ENCODE peak calls at places on chromosomes 6 and 20, in four cellular contexts. O is uterus, N is fibroblast of the aortic adventitia, M is endothelial cell. T is an unnamed sample.

GRCh38 chr6:44072959-44073611 is 54.2 kb downstream of the MRPL14 start:
- DNase-seq in N (peak; percentile 73), O (peak; percentile 80), M (peak; percentile 82), T (peak; percentile 47)

GRCh38 chr6:84685983-84686584 is 78.3 kb downstream of the TBX18 start:
- DNase-seq in O (no peak), M (no peak), N (no peak), T (no peak)

GRCh38 chr6:20058912-20059311 is 153.4 kb downstream of the MBOAT1 start:
- DNase-seq in N (no peak), O (no peak), M (no peak), T (no peak)

GRCh38 chr6:141152951-141153350 is 979.8 kb upstream of the GJE1 start:
- DNase-seq in M (no peak), N (peak; percentile 42), O (no peak), T (no peak)

GRCh38 chr20:62533591-62534495 is 58.0 kb upstream of the GATA5 start:
- DNase-seq in O (no peak), N (no peak), M (no peak), T (no peak)

GRCh38 chr6:88008821-88009220 is 38.8 kb upstream of the SPACA1 start:
- DNase-seq in N (no peak), O (no peak), M (no peak), T (no peak)

GRCh38 chr6:111709615-111710398 is 104.1 kb upstream of the TRAF3IP2 start:
- DNase-seq in N (peak; percentile 90), M (peak; percentile 45), O (peak; percentile 75), T (peak; percentile 54)

GRCh38 chr6:6811151-6812002 is 222.9 kb downstream of the LY86 start:
- DNase-seq in O (no peak), N (peak; percentile 58), M (peak; percentile 27), T (no peak)

GRCh38 chr20:59042796-59043621 is 423 bp upstream of the PRELID3B start:
- DNase-seq in M (peak; percentile 96), O (peak; percentile 93), N (peak; percentile 86), T (peak; percentile 80)

GRCh38 chr6:29748391-29749352 is 25.4 kb downstream of the HLA-F start:
- DNase-seq in M (peak; percentile 83), N (peak; percentile 83), O (peak; percentile 95), T (peak; percentile 43)

GRCh38 chr20:64168381-64169088 is 4.3 kb downstream of the MYT1 start:
- DNase-seq in M (no peak), O (no peak), N (no peak), T (no peak)

GRCh38 chr6:169894377-169894960 is 143.0 kb downstream of the ERMARD start:
- DNase-seq in N (no peak), M (no peak), O (no peak), T (no peak)

GRCh38 chr20:64188682-64189529 is 24.7 kb downstream of the MYT1 start:
- DNase-seq in N (peak; percentile 25), M (peak; percentile 35), O (no peak), T (no peak)

GRCh38 chr6:23414204-23414501 is 711.9 kb upstream of the NRSN1 start:
- DNase-seq in M (no peak), N (peak; percentile 67), O (no peak), T (peak; percentile 89)

GRCh38 chr6:52000064-52000463 is 87.3 kb downstream of the PKHD1 start:
- DNase-seq in O (no peak), N (no peak), M (no peak), T (no peak)

GRCh38 chr6:829646-830045 is 136.7 kb upstream of the EXOC2 start:
- DNase-seq in N (no peak), O (no peak), M (no peak), T (no peak)

GRCh38 chr6:129766959-129767728 is 57.2 kb upstream of the ARHGAP18 start:
- DNase-seq in N (peak; percentile 58), O (peak; percentile 22), M (peak; percentile 46), T (no peak)

GRCh38 chr20:5945963-5946362 is 4.4 kb downstream of the TRMT6 start:
- DNase-seq in M (no peak), N (peak; percentile 76), O (no peak), T (no peak)

GRCh38 chr6:157982580-157983438 is 1.1 kb downstream of the SYNJ2 start:
- DNase-seq in O (no peak), M (no peak), N (peak; percentile 45), T (no peak)

GRCh38 chr6:142569676-142570075 is 267.9 kb downstream of the ADGRG6 start:
- DNase-seq in M (no peak), O (no peak), N (peak; percentile 4), T (no peak)

GRCh38 chr6:142567476-142567875 is 265.7 kb downstream of the ADGRG6 start:
- DNase-seq in N (no peak), O (no peak), M (no peak), T (no peak)

GRCh38 chr6:142570221-142570671 is 268.4 kb downstream of the ADGRG6 start:
- DNase-seq in M (no peak), N (peak; percentile 5), O (no peak), T (no peak)

GRCh38 chr6:142568857-142569597 is 267.2 kb downstream of the ADGRG6 start:
- DNase-seq in N (peak; percentile 48), M (no peak), O (no peak), T (peak; percentile 1)

GRCh38 chr6:142566628-142567396 is 265.0 kb downstream of the ADGRG6 start:
- DNase-seq in N (peak; percentile 70), O (peak; percentile 24), M (peak; percentile 80), T (peak; percentile 22)
- TF ChIP-seq CTCF in N (peak; percentile 98), O (peak; percentile 56), M (peak; percentile 80), T (peak; percentile 92)

GRCh38 chr6:149043476-149044130 is 273.9 kb upstream of the TAB2 start:
- DNase-seq in O (no peak), M (peak; percentile 63), N (no peak), T (no peak)
- TF ChIP-seq CTCF in O (no peak), M (peak; percentile 62), N (peak; percentile 31), T (peak; percentile 16)

DNA sequence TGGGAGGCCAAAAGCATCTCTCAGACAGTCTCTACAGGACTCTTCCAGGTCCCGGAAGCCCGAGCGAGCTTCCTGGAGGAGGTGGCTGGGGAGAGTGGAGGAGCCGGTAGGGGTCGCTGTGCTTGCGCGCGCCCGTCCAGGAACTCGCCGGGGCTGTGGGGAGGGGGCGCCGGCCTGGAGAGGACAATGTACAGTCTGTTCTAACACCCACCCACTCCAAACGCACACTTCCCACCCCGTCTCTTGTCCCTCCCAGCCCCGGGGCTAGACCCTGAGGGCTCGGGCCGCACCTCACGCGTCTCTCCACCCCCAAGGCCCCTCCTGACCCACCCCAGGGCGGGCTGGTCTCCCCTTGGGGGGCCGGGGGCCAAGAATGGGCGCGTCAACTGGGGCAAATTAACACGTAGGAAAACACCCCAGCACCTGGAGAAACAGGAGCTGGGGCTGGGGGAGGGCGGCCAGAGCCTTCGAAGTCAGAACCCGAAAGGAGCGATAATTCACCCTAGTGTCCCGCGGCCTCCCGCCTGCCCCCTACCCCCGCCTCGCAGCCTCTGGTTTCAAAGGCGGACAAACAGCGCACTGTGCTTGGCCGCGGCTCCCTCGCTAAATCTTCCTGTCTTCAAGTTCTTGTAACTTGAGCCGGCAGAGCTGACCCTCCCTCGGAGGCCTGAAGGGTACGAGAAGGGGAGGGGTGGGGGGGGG is 103.2 kb upstream of the FOXP4 start:
- DNase-seq in M (peak; percentile 78), N (no peak), O (peak; percentile 89), T (no peak)
- TF ChIP-seq CTCF in M (peak; percentile 83), N (peak; percentile 39), O (no peak), T (peak; percentile 35)

GRCh38 chr20:50642288-50642803 is 49.0 kb downstream of the RIPOR3 start:
- DNase-seq in O (no peak), M (no peak), N (peak; percentile 37), T (no peak)

GRCh38 chr20:50648651-50649050 is 42.7 kb downstream of the RIPOR3 start:
- DNase-seq in N (no peak), M (no peak), O (no peak), T (no peak)

GRCh38 chr20:50649587-50649986 is 41.8 kb downstream of the RIPOR3 start:
- DNase-seq in N (no peak), O (no peak), M (no peak), T (no peak)

GRCh38 chr20:50645253-50646068 is 45.9 kb downstream of the RIPOR3 start:
- DNase-seq in O (peak; percentile 92), M (peak; percentile 71), N (peak; percentile 91), T (peak; percentile 95)

DNA sequence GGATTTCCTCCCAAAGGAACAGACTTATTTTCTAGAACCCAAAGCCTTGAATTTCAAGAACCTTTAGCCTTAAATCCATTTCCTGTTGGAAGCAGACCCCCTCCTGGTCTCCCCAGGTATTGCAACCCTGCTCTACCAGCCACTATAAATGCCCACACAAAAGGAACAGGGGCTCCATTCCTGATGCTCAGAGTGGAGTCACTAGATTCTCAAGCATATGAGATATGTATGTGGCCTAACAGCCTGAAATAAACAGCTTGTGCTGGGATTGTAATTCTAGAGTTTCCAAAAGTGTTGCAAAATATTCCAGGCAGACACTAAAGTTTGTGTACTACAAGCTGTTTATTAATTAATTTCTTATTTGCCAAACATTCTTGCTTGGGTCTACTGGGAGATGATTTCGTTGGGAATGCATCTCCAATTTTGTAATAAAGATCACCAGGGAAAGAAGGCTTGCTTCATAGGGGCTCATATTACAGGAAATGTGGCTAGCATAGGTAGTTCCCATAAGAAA is 44.8 kb downstream of the RIPOR3 start:
- DNase-seq in O (no peak), M (no peak), N (peak; percentile 64), T (peak; percentile 89)
- TF ChIP-seq CTCF in O (no peak), M (peak; percentile 49), N (peak; percentile 45), T (peak; percentile 47)